ENCODE peak calls at places on chromosomes 6 and 20, in nine cellular contexts. One of them, this sample, is unnamed.

GRCh38 chr6:143536866-143537691 is 25.6 kb upstream of the FUCA2 start:
- DNase-seq in GM12878: no peak
- DNase-seq in ovary: peak
- DNase-seq in stomach: peak
- DNase-seq in transverse colon: peak
- DNase-seq in H1: peak
- DNase-seq in A549: peak
- DNase-seq in K562: no peak
- DNase-seq in SK-N-SH: peak
- DNase-seq in this sample: peak

GRCh38 chr20:63863798-63864544 is 1.1 kb upstream of the TPD52L2 start:
- DNase-seq in H1: peak
- DNase-seq in GM12878: peak
- DNase-seq in A549: peak
- DNase-seq in ovary: peak
- DNase-seq in stomach: peak
- DNase-seq in SK-N-SH: peak
- DNase-seq in K562: peak
- DNase-seq in transverse colon: peak
- DNase-seq in this sample: peak

GRCh38 chr6:2655844-2656433 is 94.8 kb downstream of the MYLK4 start:
- DNase-seq in SK-N-SH: no peak
- DNase-seq in GM12878: no peak
- DNase-seq in A549: no peak
- DNase-seq in ovary: no peak
- DNase-seq in K562: no peak
- DNase-seq in H1: no peak
- DNase-seq in stomach: no peak
- DNase-seq in transverse colon: no peak
- DNase-seq in this sample: no peak

GRCh38 chr6:51025082-51025777 is 206.6 kb downstream of the TFAP2B start:
- DNase-seq in stomach: no peak
- DNase-seq in ovary: no peak
- DNase-seq in A549: no peak
- DNase-seq in GM12878: no peak
- DNase-seq in SK-N-SH: no peak
- DNase-seq in transverse colon: no peak
- DNase-seq in K562: peak
- DNase-seq in H1: no peak
- DNase-seq in this sample: no peak

GRCh38 chr6:35776364-35777215 is at the start of gene CLPSL2:
- DNase-seq in H1: peak
- DNase-seq in stomach: no peak
- DNase-seq in SK-N-SH: peak
- DNase-seq in K562: no peak
- DNase-seq in A549: no peak
- DNase-seq in ovary: no peak
- DNase-seq in GM12878: no peak
- DNase-seq in transverse colon: no peak
- DNase-seq in this sample: no peak

GRCh38 chr6:145838305-145838704 is 23.7 kb upstream of the FBXO30 start:
- DNase-seq in transverse colon: no peak
- DNase-seq in A549: no peak
- DNase-seq in GM12878: no peak
- DNase-seq in K562: no peak
- DNase-seq in H1: no peak
- DNase-seq in stomach: no peak
- DNase-seq in ovary: no peak
- DNase-seq in SK-N-SH: no peak
- DNase-seq in this sample: no peak

GRCh38 chr6:38435330-38435729 is 204.4 kb downstream of the BTBD9 start:
- DNase-seq in ovary: no peak
- DNase-seq in K562: no peak
- DNase-seq in stomach: no peak
- DNase-seq in SK-N-SH: no peak
- DNase-seq in H1: no peak
- DNase-seq in GM12878: no peak
- DNase-seq in transverse colon: no peak
- DNase-seq in A549: no peak
- DNase-seq in this sample: no peak

GRCh38 chr6:90369024-90369519 is 72.4 kb upstream of the BACH2 start:
- DNase-seq in K562: peak
- DNase-seq in GM12878: peak
- DNase-seq in transverse colon: peak
- DNase-seq in stomach: peak
- DNase-seq in H1: no peak
- DNase-seq in ovary: peak
- DNase-seq in A549: peak
- DNase-seq in SK-N-SH: no peak
- DNase-seq in this sample: peak

GRCh38 chr6:53673138-53673801 is 7.7 kb upstream of the KLHL31 start:
- DNase-seq in H1: no peak
- DNase-seq in K562: no peak
- DNase-seq in stomach: no peak
- DNase-seq in SK-N-SH: no peak
- DNase-seq in A549: peak
- DNase-seq in ovary: no peak
- DNase-seq in GM12878: no peak
- DNase-seq in transverse colon: no peak
- DNase-seq in this sample: no peak

GRCh38 chr6:48883116-48883515 is 579.9 kb downstream of the MMUT start:
- DNase-seq in stomach: no peak
- DNase-seq in K562: no peak
- DNase-seq in SK-N-SH: no peak
- DNase-seq in A549: no peak
- DNase-seq in H1: no peak
- DNase-seq in transverse colon: no peak
- DNase-seq in GM12878: no peak
- DNase-seq in ovary: no peak
- DNase-seq in this sample: no peak

GRCh38 chr6:48881551-48881950 is 581.5 kb downstream of the MMUT start:
- DNase-seq in SK-N-SH: no peak
- DNase-seq in stomach: no peak
- DNase-seq in ovary: no peak
- DNase-seq in GM12878: no peak
- DNase-seq in K562: no peak
- DNase-seq in transverse colon: no peak
- DNase-seq in H1: no peak
- DNase-seq in A549: peak
- DNase-seq in this sample: no peak
- TF ChIP-seq EP300 in SK-N-SH: no peak
- TF ChIP-seq EP300 in stomach: no peak
- TF ChIP-seq EP300 in ovary: no peak
- TF ChIP-seq EP300 in GM12878: no peak
- TF ChIP-seq EP300 in K562: no peak
- TF ChIP-seq EP300 in transverse colon: no peak
- TF ChIP-seq EP300 in H1: no peak
- TF ChIP-seq EP300 in A549: no peak
- TF ChIP-seq EP300 in this sample: no peak

DNA sequence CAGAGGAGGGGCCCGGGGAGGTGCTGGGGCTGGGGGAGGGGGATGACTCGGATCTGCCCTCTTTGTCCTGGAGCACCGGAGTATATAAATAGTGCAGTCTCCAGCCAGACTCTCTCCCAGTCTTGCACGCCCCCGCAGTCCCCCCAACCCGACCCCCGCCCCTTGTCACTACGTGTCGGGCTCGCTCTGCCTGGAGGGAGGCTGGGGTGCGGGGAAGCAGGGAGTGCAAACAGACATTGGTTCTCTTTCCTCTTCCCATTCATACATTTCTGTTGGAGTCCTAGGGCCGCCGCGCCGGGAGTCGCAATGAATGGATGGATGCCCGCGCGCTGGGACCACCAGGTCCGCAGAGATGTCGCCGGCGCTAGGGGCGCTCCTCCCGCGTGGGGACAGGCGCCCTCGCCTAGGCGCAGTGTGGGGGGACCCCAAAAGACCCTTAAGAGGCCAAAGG is 179.3 kb downstream of the TBXT start:
- DNase-seq in stomach: no peak
- DNase-seq in GM12878: no peak
- DNase-seq in H1: peak
- DNase-seq in A549: no peak
- DNase-seq in ovary: no peak
- DNase-seq in K562: no peak
- DNase-seq in transverse colon: no peak
- DNase-seq in SK-N-SH: no peak
- DNase-seq in this sample: no peak
- H3K4me3 ChIP-seq in stomach: peak
- H3K4me3 ChIP-seq in GM12878: no peak
- H3K4me3 ChIP-seq in H1: peak
- H3K4me3 ChIP-seq in A549: peak
- H3K4me3 ChIP-seq in ovary: peak
- H3K4me3 ChIP-seq in K562: no peak
- H3K4me3 ChIP-seq in transverse colon: peak
- H3K4me3 ChIP-seq in SK-N-SH: no peak
- H3K4me3 ChIP-seq in this sample: peak

GRCh38 chr20:53763707-53764415 is 170.2 kb upstream of the ZNF217 start:
- DNase-seq in SK-N-SH: no peak
- DNase-seq in H1: peak
- DNase-seq in A549: peak
- DNase-seq in ovary: no peak
- DNase-seq in stomach: peak
- DNase-seq in transverse colon: peak
- DNase-seq in K562: peak
- DNase-seq in GM12878: no peak
- DNase-seq in this sample: no peak
- TF ChIP-seq CTCF in SK-N-SH: no peak
- TF ChIP-seq CTCF in H1: no peak
- TF ChIP-seq CTCF in A549: no peak
- TF ChIP-seq CTCF in ovary: no peak
- TF ChIP-seq CTCF in stomach: no peak
- TF ChIP-seq CTCF in transverse colon: no peak
- TF ChIP-seq CTCF in K562: no peak
- TF ChIP-seq CTCF in GM12878: no peak
- TF ChIP-seq CTCF in this sample: no peak

GRCh38 chr6:131136021-131136847 is 967 bp downstream of the AKAP7 start:
- DNase-seq in K562: peak
- DNase-seq in A549: peak
- DNase-seq in ovary: no peak
- DNase-seq in stomach: no peak
- DNase-seq in SK-N-SH: no peak
- DNase-seq in H1: no peak
- DNase-seq in GM12878: no peak
- DNase-seq in transverse colon: peak
- DNase-seq in this sample: no peak
- TF ChIP-seq EP300 in K562: no peak
- TF ChIP-seq EP300 in A549: no peak
- TF ChIP-seq EP300 in ovary: no peak
- TF ChIP-seq EP300 in stomach: no peak
- TF ChIP-seq EP300 in SK-N-SH: no peak
- TF ChIP-seq EP300 in H1: no peak
- TF ChIP-seq EP300 in GM12878: no peak
- TF ChIP-seq EP300 in transverse colon: no peak
- TF ChIP-seq EP300 in this sample: no peak

GRCh38 chr6:103154779-103155572 is 1704.7 kb downstream of the HACE1 start:
- DNase-seq in stomach: no peak
- DNase-seq in H1: no peak
- DNase-seq in SK-N-SH: no peak
- DNase-seq in transverse colon: no peak
- DNase-seq in K562: no peak
- DNase-seq in A549: no peak
- DNase-seq in GM12878: no peak
- DNase-seq in ovary: no peak
- DNase-seq in this sample: no peak

DNA sequence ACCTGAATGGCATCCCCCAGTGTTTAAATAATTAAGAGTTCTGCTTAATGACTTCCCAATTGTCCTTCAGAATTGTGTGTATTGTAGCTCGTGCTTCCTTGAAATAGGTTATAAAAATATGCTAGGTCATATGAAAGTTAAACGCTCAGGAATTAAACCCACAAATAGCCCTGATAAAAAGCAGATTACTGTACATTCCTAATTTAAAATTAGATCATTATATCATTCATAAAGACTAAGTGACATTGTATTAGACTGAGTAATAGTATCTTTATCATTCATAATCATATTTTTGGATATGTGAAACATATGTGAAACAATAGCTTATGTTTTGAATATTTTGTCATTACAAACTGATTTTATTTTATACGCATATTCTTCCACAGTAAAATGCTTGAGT is 1706.7 kb downstream of the HACE1 start:
- DNase-seq in SK-N-SH: no peak
- DNase-seq in GM12878: no peak
- DNase-seq in H1: no peak
- DNase-seq in K562: no peak
- DNase-seq in stomach: no peak
- DNase-seq in ovary: no peak
- DNase-seq in transverse colon: no peak
- DNase-seq in A549: no peak
- DNase-seq in this sample: no peak
- H3K4me3 ChIP-seq in SK-N-SH: no peak
- H3K4me3 ChIP-seq in GM12878: no peak
- H3K4me3 ChIP-seq in H1: no peak
- H3K4me3 ChIP-seq in K562: no peak
- H3K4me3 ChIP-seq in stomach: no peak
- H3K4me3 ChIP-seq in ovary: no peak
- H3K4me3 ChIP-seq in transverse colon: no peak
- H3K4me3 ChIP-seq in A549: no peak
- H3K4me3 ChIP-seq in this sample: no peak